ENCODE peak calls at places on chromosomes 13 and 19, in nine cellular contexts. F, W, C, E, J, V, U, B and K are unnamed samples.

GRCh38 chr13:79673310-79673992 is 192.5 kb downstream of the NDFIP2 start:
- DNase-seq in J (no peak), U (no peak), F (no peak), C (no peak), E (no peak), W (no peak), B (no peak), V (no peak), K (no peak)

GRCh38 chr19:57355916-57356315 is 4.8 kb downstream of the ZNF304 start:
- DNase-seq in V (no peak), W (no peak), E (no peak), J (no peak), U (no peak), C (no peak), F (no peak), B (no peak), K (no peak)

GRCh38 chr13:96991072-96991471 is 3.2 kb downstream of the OXGR1 start:
- DNase-seq in V (no peak), C (no peak), B (no peak), U (no peak), F (no peak), E (no peak), J (no peak), W (no peak), K (no peak)

GRCh38 chr13:27183561-27184147 is 12.0 kb upstream of the USP12 start:
- DNase-seq in J (no peak), E (no peak), C (peak), U (no peak), V (no peak), F (no peak), B (no peak), W (no peak), K (no peak)

GRCh38 chr13:80297094-80297493 is 43.8 kb downstream of the SPRY2 start:
- DNase-seq in V (no peak), B (no peak), W (no peak), J (no peak), C (no peak), F (no peak), U (no peak), E (no peak), K (no peak)

GRCh38 chr19:13051581-13052165 is 51.0 kb downstream of the LYL1 start:
- DNase-seq in V (peak), C (no peak), B (peak), F (no peak), J (peak), W (no peak), E (peak), U (peak), K (peak)

GRCh38 chr13:35472308-35473008 is 4.0 kb downstream of the MAB21L1 start:
- DNase-seq in J (no peak), W (no peak), B (no peak), C (peak), F (no peak), U (no peak), E (peak), V (no peak), K (no peak)

GRCh38 chr13:60654405-60654804 is 257.4 kb downstream of the TDRD3 start:
- DNase-seq in W (no peak), F (no peak), E (peak), V (peak), B (no peak), J (peak), U (peak), C (no peak), K (no peak)

GRCh38 chr19:13208131-13208963 is 58.1 kb downstream of the IER2 start:
- DNase-seq in V (no peak), J (peak), W (no peak), F (peak), B (peak), C (peak), U (peak), E (peak), K (peak)

GRCh38 chr13:40895715-40896184 is 106.3 kb downstream of the SLC25A15 start:
- DNase-seq in J (no peak), V (no peak), C (no peak), E (no peak), B (no peak), U (no peak), W (no peak), F (no peak), K (no peak)

GRCh38 chr19:16088985-16089846 is 12.9 kb downstream of the TPM4 start:
- DNase-seq in V (no peak), U (no peak), B (no peak), J (no peak), C (no peak), E (no peak), F (no peak), W (no peak), K (no peak)

GRCh38 chr19:33063356-33064116 is 1.2 kb downstream of the RHPN2 start:
- DNase-seq in C (peak), B (no peak), F (no peak), E (peak), V (no peak), W (no peak), J (peak), U (no peak), K (peak)

GRCh38 chr19:14113762-14114414 is 3.7 kb downstream of the PRKACA start:
- DNase-seq in W (no peak), V (peak), C (no peak), E (no peak), J (peak), F (no peak), B (no peak), U (peak), K (peak)

GRCh38 chr13:21673592-21674270 is 2.9 kb downstream of the FGF9 start:
- DNase-seq in F (no peak), V (peak), U (no peak), B (no peak), C (no peak), W (no peak), E (no peak), J (peak), K (peak)

GRCh38 chr13:108060111-108060510 is 155.2 kb downstream of the LIG4 start:
- DNase-seq in W (no peak), U (no peak), E (no peak), F (no peak), B (no peak), C (no peak), J (no peak), V (no peak), K (no peak)

GRCh38 chr19:58554494-58555368 is at the start of gene CHMP2A:
- DNase-seq in W (peak), C (peak), J (peak), F (peak), U (peak), V (peak), E (peak), B (peak), K (peak)

GRCh38 chr13:100495455-100495854 is 93.1 kb downstream of the GGACT start:
- DNase-seq in B (no peak), F (no peak), C (no peak), E (no peak), W (no peak), J (no peak), V (no peak), U (no peak), K (no peak)

GRCh38 chr19:48698046-48698445 is 2.3 kb downstream of the FUT2 start:
- DNase-seq in U (no peak), B (no peak), J (no peak), C (peak), E (peak), W (no peak), F (peak), V (no peak), K (peak)

GRCh38 chr13:51689597-51689996 is 105.3 kb downstream of the WDFY2 start:
- DNase-seq in W (no peak), V (no peak), B (no peak), F (no peak), U (no peak), C (no peak), E (no peak), J (no peak), K (no peak)

GRCh38 chr19:34985249-34986022 is 14.7 kb upstream of the GRAMD1A start:
- DNase-seq in C (peak), E (no peak), V (peak), J (peak), B (no peak), U (peak), F (peak), W (no peak), K (peak)

GRCh38 chr13:108070925-108071324 is 144.4 kb downstream of the LIG4 start:
- DNase-seq in V (no peak), C (no peak), E (no peak), B (no peak), J (no peak), F (no peak), U (no peak), W (no peak), K (no peak)

GRCh38 chr13:43785681-43786471 is 896 bp downstream of the ENOX1 start:
- DNase-seq in W (peak), F (no peak), J (peak), B (peak), C (peak), E (peak), V (peak), U (peak), K (peak)

GRCh38 chr13:71577127-71577526 is 289.9 kb downstream of the DACH1 start:
- DNase-seq in B (no peak), V (no peak), C (no peak), F (no peak), J (no peak), U (no peak), E (peak), W (no peak), K (no peak)

GRCh38 chr19:11204943-11205349 is 7.6 kb upstream of the KANK2 start:
- DNase-seq in E (no peak), U (peak), V (no peak), J (peak), C (no peak), B (no peak), F (no peak), W (no peak), K (peak)

GRCh38 chr13:74290324-74290773 is 156.1 kb upstream of the KLF12 start:
- DNase-seq in J (peak), U (no peak), C (peak), E (peak), W (no peak), B (no peak), F (no peak), V (no peak), K (peak)

GRCh38 chr13:28754698-28755545 is 36.2 kb upstream of the SLC46A3 start:
- DNase-seq in F (no peak), W (no peak), J (peak), U (no peak), E (peak), C (no peak), V (peak), B (no peak), K (no peak)

GRCh38 chr19:5257155-5258045 is 83.2 kb downstream of the PTPRS start:
- DNase-seq in U (no peak), V (no peak), J (no peak), F (no peak), B (no peak), C (no peak), E (no peak), W (no peak), K (peak)

GRCh38 chr13:19056355-19056880 is 125.2 kb downstream of the TUBA3C start:
- DNase-seq in W (no peak), F (no peak), E (no peak), U (no peak), C (no peak), J (no peak), V (no peak), B (no peak), K (no peak)

GRCh38 chr19:41929536-41930071 is 1.4 kb upstream of the ERFL start:
- DNase-seq in V (no peak), C (no peak), U (no peak), F (no peak), J (no peak), E (no peak), W (no peak), B (no peak), K (no peak)

GRCh38 chr19:51552996-51553725 is 17.9 kb upstream of the ZNF175 start:
- DNase-seq in J (peak), C (peak), E (peak), F (peak), W (peak), U (peak), B (peak), V (peak), K (peak)

GRCh38 chr13:60590775-60591174 is 193.8 kb downstream of the TDRD3 start:
- DNase-seq in C (peak), B (no peak), U (no peak), J (no peak), V (no peak), E (peak), F (no peak), W (no peak), K (no peak)

DNA sequence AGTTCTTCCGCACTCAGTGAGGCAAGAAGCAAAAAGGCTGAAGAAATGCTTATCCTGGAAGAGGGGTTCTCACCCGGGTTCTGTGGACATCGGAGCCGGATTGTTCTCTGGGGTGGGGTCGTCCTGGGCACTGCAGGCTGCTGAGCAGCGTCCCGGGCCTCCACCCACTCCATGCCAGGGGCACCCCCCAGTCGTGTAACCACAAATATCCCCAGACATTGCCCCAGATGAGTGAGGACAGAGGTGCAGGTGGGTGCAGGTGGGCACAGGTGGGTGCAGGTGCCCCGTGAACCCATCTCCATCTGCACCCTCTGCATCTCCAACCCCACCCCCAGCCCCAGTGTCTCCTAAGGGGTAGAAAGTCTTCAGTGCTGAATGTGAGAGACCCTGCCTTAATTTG is 67.5 kb downstream of the GNG7 start:
- DNase-seq in V (no peak), C (no peak), J (no peak), W (no peak), E (no peak), U (no peak), B (no peak), F (no peak), K (no peak)
- H3K4me3 ChIP-seq in V (peak), C (no peak), J (no peak), W (no peak), E (no peak), U (no peak), B (no peak), F (no peak), K (peak)

DNA sequence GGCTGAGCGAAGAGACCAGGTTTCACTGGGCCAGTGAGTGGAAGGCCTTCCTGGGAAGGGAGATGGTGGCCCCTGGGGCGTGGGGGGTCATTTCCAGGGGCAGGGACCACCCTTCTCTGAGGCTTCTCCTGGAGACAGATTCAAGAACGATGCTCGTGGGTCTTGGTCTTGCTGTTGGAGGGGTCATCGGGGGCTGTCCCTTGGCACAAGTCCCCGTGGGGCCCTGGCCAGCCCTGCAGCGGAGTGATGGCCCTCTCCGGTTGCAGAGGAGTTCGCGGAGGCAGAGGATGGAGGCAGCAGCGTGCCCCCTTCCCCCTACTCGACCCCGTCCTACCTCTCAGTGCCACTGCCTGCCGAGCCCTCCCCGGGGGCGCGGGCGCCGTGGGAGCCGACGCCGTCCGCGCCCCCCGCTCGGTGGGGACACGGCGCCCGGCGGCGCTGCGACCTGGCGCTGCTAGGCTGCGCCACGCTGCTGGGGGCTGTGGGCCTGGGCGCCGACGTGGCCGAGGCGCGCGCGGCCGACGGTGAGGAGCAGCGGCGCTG is 4.9 kb downstream of the TTC9B start:
- DNase-seq in E (no peak), U (no peak), F (no peak), V (no peak), B (no peak), C (no peak), J (no peak), W (no peak), K (peak)
- H3K4me3 ChIP-seq in E (no peak), U (no peak), F (no peak), V (no peak), B (no peak), C (no peak), J (no peak), W (no peak), K (no peak)

GRCh38 chr13:113453962-113454361 is 674 bp upstream of the ADPRHL1 start:
- DNase-seq in U (no peak), J (peak), B (no peak), F (no peak), E (peak), C (peak), W (no peak), V (no peak), K (no peak)

GRCh38 chr13:113451951-113452421 is 1.3 kb downstream of the ADPRHL1 start:
- DNase-seq in U (peak), C (no peak), E (no peak), B (no peak), J (peak), F (no peak), W (no peak), V (peak), K (no peak)

GRCh38 chr13:113454936-113455335 is 1.6 kb upstream of the ADPRHL1 start:
- DNase-seq in C (no peak), J (peak), U (no peak), B (no peak), W (no peak), V (no peak), E (no peak), F (no peak), K (no peak)

GRCh38 chr13:113455384-113455783 is 2.1 kb upstream of the ADPRHL1 start:
- DNase-seq in F (no peak), J (peak), W (no peak), V (no peak), U (no peak), E (no peak), C (no peak), B (no peak), K (no peak)

DNA sequence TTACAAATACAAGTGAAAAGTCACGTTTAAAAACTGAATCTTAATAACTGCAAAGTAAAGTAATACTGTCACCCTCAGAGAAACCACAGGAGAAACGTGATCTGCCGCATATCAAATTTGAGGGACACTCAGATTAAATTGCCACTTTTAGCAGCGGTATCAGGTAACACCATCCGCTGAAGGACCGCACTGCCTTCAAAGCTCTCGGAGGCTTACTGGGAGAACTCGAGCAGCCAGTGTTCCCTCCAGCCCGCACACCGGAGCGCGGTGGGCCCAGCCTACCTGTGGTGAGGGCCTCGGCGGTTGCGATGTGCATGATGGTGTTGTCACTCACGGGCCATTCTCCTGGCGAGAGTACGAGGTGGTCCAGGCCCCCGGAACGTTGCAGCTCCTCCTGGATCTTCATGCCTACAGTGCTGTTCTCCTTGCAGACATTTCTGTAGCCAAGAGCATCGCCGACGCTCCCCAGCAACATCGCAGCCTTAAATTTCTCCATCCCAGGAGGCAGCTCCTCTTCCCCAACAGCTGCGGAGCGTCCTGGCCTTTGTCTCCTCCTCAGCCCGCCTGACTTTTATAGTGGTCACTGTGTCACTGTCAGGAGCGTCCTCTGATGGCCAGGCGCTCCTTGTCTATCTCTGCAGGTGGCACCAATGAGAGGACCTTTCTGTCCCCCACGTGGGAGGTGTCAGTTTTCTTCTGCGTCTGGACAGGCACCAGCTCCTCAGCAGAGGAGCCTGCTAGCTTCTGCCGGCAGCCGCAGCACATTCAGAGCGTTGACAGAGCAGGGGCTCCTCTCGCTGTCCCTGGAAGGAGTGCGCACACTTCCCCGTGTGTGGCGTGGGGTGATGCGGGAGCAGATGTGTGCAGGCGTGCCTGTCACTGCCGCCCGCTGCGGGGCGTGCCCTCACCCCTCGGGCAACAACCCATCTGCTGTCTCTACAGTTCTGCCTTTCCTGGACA is at the start of gene ADPRHL1:
- DNase-seq in J (peak), E (no peak), U (peak), C (no peak), W (no peak), B (no peak), F (no peak), V (peak), K (no peak)
- H3K4me3 ChIP-seq in J (peak), E (no peak), U (no peak), C (no peak), W (no peak), B (no peak), F (no peak), V (peak), K (no peak)

DNA sequence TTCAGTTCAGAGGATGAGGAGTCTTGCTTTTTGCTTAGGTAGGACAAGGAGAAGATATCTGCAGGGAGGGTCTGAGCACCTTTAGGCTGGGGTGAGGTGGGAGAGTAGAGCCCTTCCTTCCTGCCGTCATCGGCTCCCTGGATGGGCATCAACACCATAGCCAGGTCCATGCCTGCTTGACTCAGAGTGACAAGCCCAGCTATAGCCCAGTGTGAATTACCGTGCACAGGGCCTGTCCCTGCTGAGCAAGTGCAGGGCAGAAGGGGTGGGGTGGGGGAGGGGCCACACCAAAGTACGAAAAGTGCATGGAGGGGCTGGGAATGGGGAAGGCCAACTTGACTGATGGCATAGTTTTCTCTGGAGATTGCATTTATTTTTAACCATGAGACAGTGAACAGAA is 30.3 kb upstream of the RNF113B start:
- DNase-seq in C (no peak), U (no peak), V (no peak), E (no peak), W (peak), B (no peak), J (peak), F (no peak), K (peak)
- H3K4me3 ChIP-seq in C (no peak), U (no peak), V (no peak), E (no peak), W (no peak), B (no peak), J (no peak), F (no peak), K (peak)

DNA sequence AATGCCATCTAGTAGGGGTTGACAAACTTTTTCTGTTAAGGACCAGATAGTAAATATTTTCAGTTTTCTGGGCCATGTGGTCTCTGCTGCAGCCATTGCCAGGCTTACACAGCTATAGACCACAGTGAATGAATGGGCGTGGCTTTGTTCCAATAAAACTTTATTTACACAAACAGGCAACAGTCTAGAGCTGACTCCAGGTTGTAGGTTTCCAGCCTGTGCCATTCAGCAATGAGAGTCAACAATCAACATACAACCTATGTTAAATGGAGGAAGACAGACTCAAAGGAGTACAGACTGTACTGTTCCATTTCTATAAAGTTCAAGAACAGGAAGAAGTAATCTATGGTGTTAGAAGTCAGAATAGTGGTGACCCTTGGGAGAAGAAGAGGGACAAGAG is 15.2 kb upstream of the IZUMO2 start:
- DNase-seq in V (no peak), B (no peak), W (no peak), U (no peak), J (no peak), F (no peak), C (no peak), E (no peak), K (no peak)
- H3K4me3 ChIP-seq in V (no peak), B (no peak), W (no peak), U (no peak), J (no peak), F (no peak), C (no peak), E (no peak), K (no peak)